ENCODE peak calls at places on chromosomes 4 and X, in nine cellular contexts. P is fibroblast of gingiva; S is lower lobe of right lung; D is AG09319; J is stimulated activated CD4-positive, alpha-beta T cell treated with anti-CD3 and anti-CD28 coated beads, TNF-alpha, amount 100 ng/mL, for 4 hours; F is activated CD4-positive, alpha-beta T cell treated with anti-CD3 and anti-CD28 coated beads, Interleukin-2, amount 50 U/mL, for 48 hours; I is GM12891; G is suprapubic skin; L is ACHN. B is an unnamed sample.

GRCh38 chr4:10115657-10116624 is 658 bp downstream of the WDR1 start:
- DNase-seq in D (no peak), S (peak; percentile 81), F (peak; percentile 79), L (peak; percentile 65), I (peak; percentile 70), G (peak; percentile 85), P (no peak), J (no peak), B (peak; percentile 33)

GRCh38 chr4:6497796-6498195 is 25.4 kb upstream of the PPP2R2C start:
- DNase-seq in D (no peak), G (no peak), J (no peak), S (no peak), F (no peak), P (no peak), L (no peak), I (no peak), B (no peak)

GRCh38 chr4:186939766-186940165 is 216.1 kb upstream of the FAT1 start:
- DNase-seq in F (no peak), J (no peak), D (no peak), P (no peak), I (no peak), G (no peak), L (no peak), S (no peak), B (no peak)

GRCh38 chr4:170139764-170140163 is 50.0 kb upstream of the AADAT start:
- DNase-seq in L (no peak), D (no peak), F (no peak), G (no peak), S (no peak), P (no peak), J (no peak), I (no peak), B (no peak)

GRCh38 chr4:78247541-78248285 is 190.6 kb downstream of the FRAS1 start:
- DNase-seq in F (no peak), I (no peak), J (no peak), S (no peak), D (no peak), P (no peak), G (no peak), L (no peak), B (no peak)

GRCh38 chr4:133592591-133592990 is 443.5 kb downstream of the PCDH10 start:
- DNase-seq in J (no peak), L (no peak), I (no peak), D (no peak), P (no peak), S (no peak), G (no peak), F (no peak), B (no peak)

GRCh38 chrX:70452143-70452733 is 7.6 kb downstream of the DLG3 start:
- DNase-seq in G (no peak), L (peak; percentile 29), D (no peak), F (peak; percentile 62), J (no peak), I (no peak), S (peak; percentile 60), P (peak; percentile 18), B (peak; percentile 31)

GRCh38 chrX:133335027-133335426 is 80.3 kb downstream of the GPC4 start:
- DNase-seq in F (no peak), S (no peak), D (peak; percentile 4), I (no peak), G (no peak), J (no peak), L (peak; percentile 13), P (peak; percentile 17), B (peak; percentile 1)

GRCh38 chr4:77349796-77350195 is 192.8 kb downstream of the CCNG2 start:
- DNase-seq in G (no peak), S (no peak), J (no peak), D (no peak), I (no peak), P (peak; percentile 8), L (no peak), F (no peak), B (no peak)

GRCh38 chrX:40202456-40202855 is 104.7 kb upstream of the BCOR start:
- DNase-seq in L (no peak), J (no peak), D (no peak), S (no peak), F (no peak), I (no peak), P (no peak), G (no peak), B (no peak)

GRCh38 chr4:46393606-46394005 is 3.7 kb upstream of the GABRA2 start:
- DNase-seq in J (no peak), G (no peak), L (no peak), S (no peak), I (no peak), F (no peak), P (no peak), D (no peak), B (no peak)

GRCh38 chr4:150181536-150181935 is 103.3 kb downstream of the DCLK2 start:
- DNase-seq in D (no peak), J (no peak), F (no peak), I (no peak), S (no peak), P (no peak), L (no peak), G (no peak), B (peak; percentile 89)

GRCh38 chrX:17549005-17549685 is 174.1 kb downstream of the NHS start:
- DNase-seq in I (no peak), L (no peak), D (no peak), F (no peak), J (no peak), S (no peak), P (no peak), G (no peak), B (no peak)

GRCh38 chr4:174119051-174119450 is 164.4 kb downstream of the FBXO8 start:
- DNase-seq in J (no peak), P (peak; percentile 71), L (no peak), F (no peak), G (no peak), D (no peak), I (no peak), S (no peak), B (no peak)

GRCh38 chr4:82569727-82570126 is 7.9 kb upstream of the TMEM150C start:
- DNase-seq in L (no peak), F (no peak), P (no peak), J (no peak), I (no peak), S (no peak), G (no peak), D (no peak), B (no peak)

GRCh38 chr4:166045457-166045856 is 172.4 kb downstream of the TLL1 start:
- DNase-seq in F (peak; percentile 2), J (no peak), P (no peak), I (no peak), L (no peak), D (no peak), S (no peak), G (no peak), B (no peak)

GRCh38 chr4:26356067-26356466 is 35.3 kb downstream of the RBPJ start:
- DNase-seq in P (no peak), D (no peak), I (no peak), S (no peak), F (no peak), G (no peak), L (no peak), J (no peak), B (no peak)

GRCh38 chrX:10725071-10725470 is 104.7 kb upstream of the MID1 start:
- DNase-seq in P (no peak), L (no peak), J (no peak), I (no peak), S (no peak), G (no peak), F (no peak), D (no peak), B (peak; percentile 21)

GRCh38 chr4:7725951-7726350 is 213.7 kb downstream of the AFAP1 start:
- DNase-seq in I (no peak), S (no peak), J (no peak), L (peak; percentile 27), F (no peak), D (no peak), G (no peak), P (no peak), B (no peak)

GRCh38 chr4:111066001-111066400 is 443.1 kb upstream of the PITX2 start:
- DNase-seq in G (no peak), I (no peak), S (no peak), P (no peak), L (peak; percentile 83), F (no peak), D (no peak), J (no peak), B (no peak)

GRCh38 chr4:185637162-185637875 is 102.0 kb upstream of the PDLIM3 start:
- DNase-seq in J (no peak), F (no peak), D (no peak), S (no peak), G (no peak), P (no peak), I (no peak), L (no peak), B (no peak)

GRCh38 chr4:43816107-43816506 is 632.5 kb downstream of the KCTD8 start:
- DNase-seq in J (no peak), S (no peak), I (no peak), G (no peak), L (no peak), F (no peak), P (no peak), D (no peak), B (no peak)

GRCh38 chrX:38336538-38337240 is 9.4 kb upstream of the RPGR start:
- DNase-seq in P (no peak), G (no peak), L (no peak), F (no peak), S (no peak), J (no peak), D (no peak), I (no peak), B (no peak)

GRCh38 chr4:4341861-4342650 is 44.8 kb upstream of the NSG1 start:
- DNase-seq in D (no peak), S (no peak), P (no peak), J (no peak), F (no peak), G (no peak), I (no peak), L (no peak), B (no peak)

GRCh38 chrX:28303486-28303885 is 283.8 kb upstream of the IL1RAPL1 start:
- DNase-seq in L (no peak), G (no peak), S (no peak), I (no peak), P (no peak), D (no peak), J (no peak), F (no peak), B (no peak)

GRCh38 chr4:95516528-95517011 is 32.2 kb downstream of the UNC5C start:
- DNase-seq in S (no peak), G (no peak), J (no peak), L (no peak), P (no peak), I (no peak), D (no peak), F (no peak), B (no peak)

GRCh38 chr4:98571161-98571786 is 87.1 kb downstream of the TSPAN5 start:
- DNase-seq in D (no peak), P (no peak), L (no peak), F (no peak), S (no peak), G (no peak), I (no peak), J (no peak), B (no peak)

GRCh38 chr4:18318682-18319410 is 297.3 kb upstream of the LCORL start:
- DNase-seq in J (no peak), F (no peak), D (no peak), I (no peak), P (no peak), L (no peak), S (peak; percentile 42), G (no peak), B (peak; percentile 35)

GRCh38 chr4:59175588-59175987 is 2024.5 kb upstream of the ADGRL3 start:
- DNase-seq in J (no peak), L (no peak), G (no peak), P (no peak), D (no peak), S (no peak), I (no peak), F (no peak), B (no peak)